ENCODE peak calls at places on chromosomes 4 and X, in five cellular contexts. H, C, D, O and Y are unnamed samples.

GRCh38 chrX:116230136-116230886 is 59.8 kb downstream of the AGTR2 start:
- DNase-seq in D (peak), O (no peak), H (no peak), C (no peak), Y (no peak)

GRCh38 chr4:105978684-105979296 is 83.5 kb downstream of the NPNT start:
- DNase-seq in O (no peak), H (no peak), D (no peak), C (no peak), Y (no peak)

GRCh38 chr4:30720021-30720655 is at the start of gene PCDH7:
- DNase-seq in O (no peak), D (no peak), C (peak), H (no peak), Y (no peak)

GRCh38 chr4:4990857-4991540 is 28.3 kb downstream of the CYTL1 start:
- DNase-seq in H (peak), D (no peak), C (no peak), O (no peak), Y (peak)

GRCh38 chr4:123649644-123650356 is 253.2 kb downstream of the SPRY1 start:
- DNase-seq in H (no peak), C (no peak), O (no peak), D (peak), Y (no peak)

GRCh38 chr4:88747351-88747750 is 49.7 kb upstream of the NAP1L5 start:
- DNase-seq in D (no peak), O (no peak), H (no peak), C (no peak), Y (no peak)

GRCh38 chr4:157564771-157565170 is 344.2 kb downstream of the GRIA2 start:
- DNase-seq in C (no peak), H (no peak), O (no peak), D (no peak), Y (no peak)

GRCh38 chr4:10962246-10962645 is 277.7 kb upstream of the CLNK start:
- DNase-seq in C (no peak), D (no peak), O (no peak), H (no peak), Y (no peak)

GRCh38 chr4:30828290-30828926 is 108.2 kb downstream of the PCDH7 start:
- DNase-seq in H (no peak), D (no peak), O (no peak), C (no peak), Y (peak)

GRCh38 chrX:118562574-118563164 is 67.1 kb downstream of the DOCK11 start:
- DNase-seq in O (no peak), D (no peak), C (no peak), H (peak), Y (no peak)

GRCh38 chr4:157885785-157886184 is 287.0 kb downstream of the GASK1B start:
- DNase-seq in O (no peak), C (no peak), H (no peak), D (no peak), Y (no peak)

GRCh38 chr4:23768541-23768940 is 121.3 kb downstream of the PPARGC1A start:
- DNase-seq in D (no peak), H (no peak), O (no peak), C (no peak), Y (no peak)

GRCh38 chrX:9646471-9647038 is 119.1 kb downstream of the GPR143 start:
- DNase-seq in C (no peak), D (no peak), H (peak), O (no peak), Y (no peak)

GRCh38 chr4:80787306-80787705 is 243.2 kb upstream of the BMP3 start:
- DNase-seq in H (no peak), C (no peak), D (no peak), O (no peak), Y (no peak)

GRCh38 chr4:5993876-5994811 is 24.1 kb downstream of the C4orf50 start:
- DNase-seq in H (no peak), O (no peak), C (no peak), D (no peak), Y (no peak)

GRCh38 chrX:41906515-41907165 is 16.7 kb downstream of the CASK start:
- DNase-seq in H (no peak), D (no peak), C (no peak), O (no peak), Y (peak)

GRCh38 chr4:71333960-71334951 is 4.6 kb upstream of the SLC4A4 start:
- DNase-seq in D (no peak), O (no peak), H (no peak), C (no peak), Y (no peak)

GRCh38 chrX:43618376-43619205 is 37.5 kb upstream of the MAOA start:
- DNase-seq in H (no peak), O (no peak), C (no peak), D (peak), Y (no peak)

GRCh38 chr4:80948161-80948560 is 82.3 kb upstream of the BMP3 start:
- DNase-seq in C (no peak), H (no peak), D (no peak), O (no peak), Y (no peak)

GRCh38 chr4:40294339-40294738 is 40.8 kb upstream of the CHRNA9 start:
- DNase-seq in D (no peak), C (no peak), H (no peak), O (no peak), Y (no peak)

GRCh38 chrX:48558270-48558669 is 16.0 kb upstream of the RBM3 start:
- DNase-seq in H (no peak), D (no peak), C (no peak), O (no peak), Y (no peak)

GRCh38 chr4:186814535-186814934 is 90.9 kb upstream of the FAT1 start:
- DNase-seq in O (no peak), C (no peak), D (no peak), H (no peak), Y (no peak)

GRCh38 chrX:88425739-88426138 is 321.3 kb upstream of the CPXCR1 start:
- DNase-seq in D (peak), O (no peak), C (no peak), H (no peak), Y (no peak)

GRCh38 chr4:119025916-119026661 is 109.5 kb upstream of the MYOZ2 start:
- DNase-seq in C (no peak), O (no peak), H (no peak), D (no peak), Y (peak)

GRCh38 chr4:173507471-173508385 is 22.3 kb downstream of the HAND2 start:
- DNase-seq in O (no peak), D (no peak), H (no peak), C (peak), Y (no peak)

GRCh38 chr4:11748169-11748872 is 319.6 kb upstream of the HS3ST1 start:
- DNase-seq in O (no peak), D (no peak), H (no peak), C (no peak), Y (peak)

GRCh38 chr4:184450743-184451142 is 23.6 kb downstream of the IRF2 start:
- DNase-seq in D (no peak), O (no peak), H (no peak), C (no peak), Y (no peak)

GRCh38 chr4:156193800-156194199 is 240.1 kb upstream of the CTSO start:
- DNase-seq in O (no peak), C (no peak), H (no peak), D (no peak), Y (no peak)

GRCh38 chr4:118367872-118368271 is 15.1 kb upstream of the PRSS12 start:
- DNase-seq in C (no peak), H (no peak), D (no peak), O (no peak), Y (no peak)

GRCh38 chr4:180695851-180696250 is 1547.4 kb upstream of the TENM3 start:
- DNase-seq in D (no peak), O (no peak), C (no peak), H (no peak), Y (no peak)

GRCh38 chrX:103431316-103431715 is 55.0 kb downstream of the BEX3 start:
- DNase-seq in O (no peak), H (no peak), D (no peak), C (no peak), Y (no peak)

GRCh38 chr4:2457481-2458295 is 11.2 kb upstream of the RNF4 start:
- DNase-seq in O (no peak), C (no peak), D (no peak), H (no peak), Y (no peak)

GRCh38 chr4:90025248-90025647 is 101.9 kb upstream of the CCSER1 start:
- DNase-seq in C (no peak), H (no peak), O (no peak), D (no peak), Y (peak)

GRCh38 chrX:148878371-148878770 is 378.0 kb downstream of the AFF2 start:
- DNase-seq in H (no peak), D (no peak), C (no peak), O (no peak), Y (no peak)

GRCh38 chrX:121802881-121803412 is 755.5 kb downstream of the GLUD2 start:
- DNase-seq in C (no peak), H (no peak), O (no peak), D (no peak), Y (no peak)

GRCh38 chr4:52914051-52914605 is 52.0 kb downstream of the RASL11B start:
- DNase-seq in D (peak), H (no peak), C (no peak), O (no peak), Y (no peak)

GRCh38 chr4:41590591-41590990 is 52.6 kb downstream of the LIMCH1 start:
- DNase-seq in H (no peak), D (no peak), C (no peak), O (no peak), Y (no peak)

GRCh38 chr4:159071969-159072765 is 30.7 kb upstream of the RAPGEF2 start:
- DNase-seq in D (no peak), C (no peak), O (no peak), H (no peak), Y (no peak)

GRCh38 chr4:159070742-159071141 is 32.1 kb upstream of the RAPGEF2 start:
- DNase-seq in D (no peak), C (no peak), O (no peak), H (no peak), Y (no peak)

GRCh38 chr4:159069922-159070321 is 33.0 kb upstream of the RAPGEF2 start:
- DNase-seq in H (no peak), D (no peak), C (no peak), O (no peak), Y (no peak)

GRCh38 chr4:159075531-159075932 is 27.3 kb upstream of the RAPGEF2 start:
- DNase-seq in H (no peak), O (no peak), C (no peak), D (no peak), Y (no peak)

GRCh38 chr4:159071178-159071968 is 31.5 kb upstream of the RAPGEF2 start:
- DNase-seq in D (peak), H (no peak), C (no peak), O (no peak), Y (peak)
- TF ChIP-seq SRF in D (no peak), H (no peak), C (no peak), O (no peak), Y (no peak)

DNA sequence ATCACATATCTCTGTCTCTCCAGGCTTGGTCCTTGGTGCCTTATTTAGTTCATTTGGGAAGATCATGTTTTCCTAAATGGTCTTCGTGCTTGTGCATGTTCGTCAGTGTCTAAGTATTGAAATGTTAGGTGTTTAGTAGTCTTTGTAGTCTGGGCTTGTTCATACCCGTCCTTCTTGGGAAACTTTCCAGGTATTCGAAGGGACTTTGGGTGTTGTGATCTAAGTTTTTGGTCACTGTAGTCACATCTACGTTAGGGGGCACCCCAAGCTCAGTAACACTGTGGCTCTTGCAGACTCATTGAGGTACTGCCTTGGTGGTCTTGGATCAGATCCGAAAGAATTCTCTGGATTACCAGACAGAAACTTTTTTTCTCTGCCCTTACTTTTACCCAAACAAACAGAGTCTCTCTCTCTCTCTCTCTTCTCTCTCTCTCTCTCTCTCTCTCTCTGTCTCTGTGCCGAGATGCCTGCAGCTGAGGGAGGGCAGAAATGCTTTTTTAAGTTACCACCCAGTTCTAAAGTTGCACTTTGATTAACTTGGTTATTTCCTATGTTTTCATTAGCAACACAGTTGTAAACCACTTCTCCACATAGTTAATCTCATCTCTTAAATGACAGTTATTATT is 67.6 kb upstream of the SLC7A3 start:
- DNase-seq in D (peak), C (peak), H (no peak), O (no peak), Y (no peak)
- TF ChIP-seq POLR2AphosphoS5 in D (no peak), C (no peak), H (no peak), O (no peak), Y (no peak)

DNA sequence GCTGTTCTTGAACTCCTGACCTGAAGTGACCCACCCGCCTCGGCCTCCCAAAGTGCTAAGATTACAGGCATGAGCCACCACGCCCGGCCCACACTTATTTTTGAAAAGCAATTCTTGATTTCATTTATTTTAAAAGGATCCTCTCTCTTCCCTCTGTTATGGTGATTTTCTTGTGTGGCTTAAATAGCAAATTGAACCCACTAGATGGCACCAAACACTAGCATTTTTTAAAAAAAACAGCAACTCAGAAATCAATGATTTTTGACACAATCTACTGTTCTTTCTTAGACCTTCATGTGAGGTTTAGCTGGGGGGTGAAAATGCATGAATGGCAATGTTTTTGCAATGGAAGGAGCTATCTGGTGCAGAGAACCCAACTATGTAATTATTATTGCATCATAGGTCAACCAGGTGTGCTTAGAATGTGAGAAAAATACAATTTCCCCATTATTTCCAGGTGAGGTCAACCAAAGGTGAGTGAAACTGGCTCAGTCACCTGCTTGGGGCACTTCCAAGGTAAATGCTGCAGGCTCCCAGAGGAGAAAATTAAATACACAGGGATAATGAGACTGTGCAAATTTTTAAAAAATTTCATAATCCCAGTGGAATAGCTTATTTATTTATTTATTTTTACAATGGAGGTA is 226.6 kb upstream of the PRKX start:
- DNase-seq in D (no peak), C (no peak), O (no peak), H (peak), Y (peak)
- TF ChIP-seq SRF in D (no peak), C (no peak), O (no peak), H (no peak), Y (no peak)

GRCh38 chr4:76663794-76664193 is 228.8 kb downstream of the SHROOM3 start:
- DNase-seq in H (no peak), C (no peak), O (no peak), D (no peak), Y (no peak)
- TF ChIP-seq POLR2AphosphoS5 in H (no peak), C (no peak), O (no peak), D (no peak), Y (no peak)

DNA sequence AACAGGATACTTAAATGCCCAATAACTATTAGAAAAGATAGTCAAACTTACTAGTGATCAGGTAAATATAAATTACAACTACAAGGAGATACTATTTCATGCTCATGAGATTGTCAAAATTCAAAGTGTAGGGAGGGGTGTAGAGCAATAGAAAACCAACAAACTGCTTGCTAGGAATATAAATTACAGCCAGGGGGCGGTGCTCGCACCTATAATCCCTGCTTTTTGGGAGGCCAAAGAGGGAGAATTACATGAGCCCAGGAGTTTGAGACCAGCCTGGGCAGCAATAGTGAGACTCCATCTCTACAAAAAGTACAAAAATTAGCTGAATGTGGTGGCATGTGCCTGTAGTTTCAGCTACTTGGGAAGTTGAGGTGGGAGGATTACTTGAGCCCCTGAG is 556.5 kb upstream of the NR3C2 start:
- DNase-seq in D (peak), H (no peak), O (no peak), C (peak), Y (peak)
- TF ChIP-seq SRF in D (no peak), H (no peak), O (no peak), C (no peak), Y (no peak)

GRCh38 chr4:37666625-37667071 is 19.5 kb downstream of the RELL1 start:
- DNase-seq in O (no peak), D (peak), H (no peak), C (no peak), Y (peak)
- TF ChIP-seq POLR2AphosphoS5 in O (no peak), D (no peak), H (no peak), C (no peak), Y (peak)

GRCh38 chrX:1763294-1763693 is 148.4 kb downstream of the ASMT start:
- DNase-seq in H (no peak), C (no peak), D (no peak), O (no peak), Y (no peak)

DNA sequence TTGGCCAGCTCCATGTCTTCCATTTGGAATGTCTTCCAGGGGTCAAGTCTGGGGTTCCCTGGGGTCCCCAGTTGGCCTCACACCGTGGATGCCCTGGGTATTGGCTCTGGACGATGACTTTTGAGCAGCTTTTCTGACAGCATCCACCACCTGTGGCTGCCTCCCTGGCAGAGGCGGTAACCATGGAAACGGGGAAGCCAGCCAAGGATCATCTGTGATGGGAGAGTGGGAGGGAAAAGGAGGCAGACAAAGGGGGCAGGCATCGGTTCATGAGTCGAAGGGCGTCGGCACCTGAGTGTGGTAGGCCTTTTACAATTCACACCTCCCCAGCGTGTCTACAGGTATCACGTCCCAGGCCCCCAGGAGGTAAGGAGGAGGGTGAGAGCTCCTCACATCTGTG is 152.2 kb downstream of the ASMT start:
- DNase-seq in H (no peak), C (no peak), D (no peak), O (no peak), Y (no peak)
- TF ChIP-seq SRF in H (no peak), C (no peak), D (no peak), O (no peak), Y (no peak)